ENCODE peak calls at places on chromosomes 1 and 21, in four cellular contexts. One of them, this sample, is unnamed.

GRCh38 chr1:51044834-51045233 is 57.2 kb upstream of the C1orf185 start:
- DNase-seq in midbrain: peak
- DNase-seq in astrocyte of the spinal cord: peak
- DNase-seq in cardiac muscle cell: peak
- DNase-seq in this sample: no peak

GRCh38 chr21:42679982-42680330 is 26.5 kb downstream of the PDE9A start:
- DNase-seq in midbrain: no peak
- DNase-seq in astrocyte of the spinal cord: no peak
- DNase-seq in cardiac muscle cell: no peak
- DNase-seq in this sample: no peak

GRCh38 chr1:228900099-228900965 is 165.1 kb downstream of the RHOU start:
- DNase-seq in midbrain: peak
- DNase-seq in astrocyte of the spinal cord: peak
- DNase-seq in cardiac muscle cell: peak
- DNase-seq in this sample: no peak

GRCh38 chr1:201964266-201964665 is 9.0 kb downstream of the TIMM17A start:
- DNase-seq in midbrain: no peak
- DNase-seq in astrocyte of the spinal cord: no peak
- DNase-seq in cardiac muscle cell: no peak
- DNase-seq in this sample: no peak

GRCh38 chr21:39110431-39110830 is 72.8 kb downstream of the PSMG1 start:
- DNase-seq in midbrain: no peak
- DNase-seq in astrocyte of the spinal cord: no peak
- DNase-seq in cardiac muscle cell: no peak
- DNase-seq in this sample: no peak

GRCh38 chr1:228515200-228515834 is 28.1 kb downstream of the RNF187 start:
- DNase-seq in midbrain: peak
- DNase-seq in astrocyte of the spinal cord: peak
- DNase-seq in cardiac muscle cell: peak
- DNase-seq in this sample: peak

GRCh38 chr1:164576311-164577271 is 17.6 kb downstream of the PBX1 start:
- DNase-seq in midbrain: peak
- DNase-seq in astrocyte of the spinal cord: peak
- DNase-seq in cardiac muscle cell: peak
- DNase-seq in this sample: peak

GRCh38 chr21:27192286-27192685 is 225.4 kb upstream of the ADAMTS5 start:
- DNase-seq in midbrain: no peak
- DNase-seq in astrocyte of the spinal cord: no peak
- DNase-seq in cardiac muscle cell: no peak
- DNase-seq in this sample: no peak

GRCh38 chr1:25771246-25772114 is 28.5 kb upstream of the SELENON start:
- DNase-seq in midbrain: no peak
- DNase-seq in astrocyte of the spinal cord: no peak
- DNase-seq in cardiac muscle cell: no peak
- DNase-seq in this sample: peak

GRCh38 chr1:179807291-179807690 is 64.2 kb downstream of the FAM163A start:
- DNase-seq in midbrain: no peak
- DNase-seq in astrocyte of the spinal cord: no peak
- DNase-seq in cardiac muscle cell: no peak
- DNase-seq in this sample: no peak

GRCh38 chr1:115545791-115546733 is 95.7 kb upstream of the VANGL1 start:
- DNase-seq in midbrain: no peak
- DNase-seq in astrocyte of the spinal cord: peak
- DNase-seq in cardiac muscle cell: peak
- DNase-seq in this sample: peak

GRCh38 chr1:116933586-116934515 is 24.1 kb downstream of the PTGFRN start:
- DNase-seq in midbrain: no peak
- DNase-seq in astrocyte of the spinal cord: no peak
- DNase-seq in cardiac muscle cell: no peak
- DNase-seq in this sample: no peak

GRCh38 chr1:116346943-116347673 is 25.9 kb upstream of the ATP1A1 start:
- DNase-seq in midbrain: no peak
- DNase-seq in astrocyte of the spinal cord: no peak
- DNase-seq in cardiac muscle cell: no peak
- DNase-seq in this sample: peak

GRCh38 chr1:157006676-157007075 is 38.9 kb downstream of the ARHGEF11 start:
- DNase-seq in midbrain: no peak
- DNase-seq in astrocyte of the spinal cord: no peak
- DNase-seq in cardiac muscle cell: no peak
- DNase-seq in this sample: no peak

GRCh38 chr1:14441302-14441741 is 157.2 kb upstream of the KAZN start:
- DNase-seq in midbrain: no peak
- DNase-seq in astrocyte of the spinal cord: peak
- DNase-seq in cardiac muscle cell: peak
- DNase-seq in this sample: no peak

GRCh38 chr1:39170731-39171375 is 33.6 kb upstream of the MACF1 start:
- DNase-seq in midbrain: no peak
- DNase-seq in astrocyte of the spinal cord: no peak
- DNase-seq in cardiac muscle cell: no peak
- DNase-seq in this sample: peak

GRCh38 chr1:164470996-164471395 is 88.0 kb upstream of the PBX1 start:
- DNase-seq in midbrain: no peak
- DNase-seq in astrocyte of the spinal cord: no peak
- DNase-seq in cardiac muscle cell: no peak
- DNase-seq in this sample: no peak

GRCh38 chr1:206476591-206476990 is 6.3 kb downstream of the IKBKE start:
- DNase-seq in midbrain: no peak
- DNase-seq in astrocyte of the spinal cord: no peak
- DNase-seq in cardiac muscle cell: no peak
- DNase-seq in this sample: no peak

GRCh38 chr1:117654485-117655219 is 48.8 kb downstream of the TENT5C start:
- DNase-seq in midbrain: no peak
- DNase-seq in astrocyte of the spinal cord: no peak
- DNase-seq in cardiac muscle cell: no peak
- DNase-seq in this sample: no peak

GRCh38 chr1:7644906-7645750 is 126.0 kb upstream of the VAMP3 start:
- DNase-seq in midbrain: peak
- DNase-seq in astrocyte of the spinal cord: no peak
- DNase-seq in cardiac muscle cell: no peak
- DNase-seq in this sample: no peak

GRCh38 chr1:214551436-214552173 is at the start of gene PTPN14:
- DNase-seq in midbrain: peak
- DNase-seq in astrocyte of the spinal cord: peak
- DNase-seq in cardiac muscle cell: peak
- DNase-seq in this sample: peak

GRCh38 chr21:45504021-45504515 is 38.2 kb downstream of the SLC19A1 start:
- DNase-seq in midbrain: no peak
- DNase-seq in astrocyte of the spinal cord: no peak
- DNase-seq in cardiac muscle cell: no peak
- DNase-seq in this sample: no peak

GRCh38 chr1:91036894-91037829 is 15.3 kb upstream of the ZNF644 start:
- DNase-seq in midbrain: no peak
- DNase-seq in astrocyte of the spinal cord: no peak
- DNase-seq in cardiac muscle cell: peak
- DNase-seq in this sample: peak